ENCODE peak calls at places on chromosomes 2 and 18, in eight cellular contexts. L, Z, U, K, O, C, S and E are unnamed samples.
A peak's percentile ranks its signal among the peaks of the same experiment; 100 is the strongest.

GRCh38 chr18:21741511-21742322 is 1.1 kb downstream of the MIB1 start:
- DNase-seq in L (peak; percentile 40), K (peak; percentile 39), U (no peak), S (peak; percentile 78), Z (peak; percentile 54), C (peak; percentile 8), O (peak; percentile 16), E (peak; percentile 21)

GRCh38 chr2:160010361-160011145 is 51.9 kb downstream of the PLA2R1 start:
- DNase-seq in O (no peak), S (no peak), U (no peak), L (no peak), K (no peak), Z (no peak), C (no peak), E (no peak)

GRCh38 chr2:232609607-232610006 is 23.8 kb upstream of the EFHD1 start:
- DNase-seq in C (no peak), K (no peak), U (no peak), S (no peak), Z (no peak), O (no peak), L (no peak), E (no peak)

GRCh38 chr2:64212346-64212745 is 68.1 kb upstream of the PELI1 start:
- DNase-seq in Z (no peak), C (no peak), K (no peak), O (no peak), L (no peak), S (no peak), U (peak; percentile 31), E (peak; percentile 51)

GRCh38 chr2:62660582-62661262 is 44.8 kb upstream of the EHBP1 start:
- DNase-seq in C (no peak), U (no peak), L (no peak), K (no peak), O (no peak), Z (no peak), S (no peak), E (no peak)

GRCh38 chr2:23655862-23656596 is 270.9 kb downstream of the ATAD2B start:
- DNase-seq in S (no peak), K (no peak), C (no peak), L (no peak), U (no peak), Z (no peak), O (no peak), E (no peak)

GRCh38 chr18:28095041-28095440 is 81.9 kb downstream of the CDH2 start:
- DNase-seq in O (no peak), U (no peak), L (no peak), C (no peak), Z (no peak), K (no peak), S (no peak), E (no peak)

GRCh38 chr2:116692988-116693387 is 1121.5 kb upstream of the DDX18 start:
- DNase-seq in L (no peak), U (no peak), Z (no peak), C (no peak), K (no peak), O (no peak), S (no peak), E (no peak)

GRCh38 chr2:7586898-7587297 is 669.7 kb downstream of the RNF144A start:
- DNase-seq in S (no peak), K (no peak), L (no peak), Z (no peak), O (no peak), C (no peak), U (no peak), E (no peak)

GRCh38 chr2:185537689-185538088 is 200.9 kb upstream of the FSIP2 start:
- DNase-seq in L (no peak), K (no peak), U (no peak), S (no peak), O (no peak), Z (no peak), C (no peak), E (no peak)

GRCh38 chr2:239155806-239156480 is 244.9 kb downstream of the HDAC4 start:
- DNase-seq in S (peak; percentile 47), U (no peak), C (no peak), O (no peak), L (no peak), K (no peak), Z (no peak), E (no peak)

GRCh38 chr18:39586696-39587095 is 2021.1 kb upstream of the CELF4 start:
- DNase-seq in Z (no peak), K (no peak), U (no peak), O (no peak), C (no peak), L (no peak), S (no peak), E (no peak)

GRCh38 chr2:240095556-240096523 is 40.3 kb downstream of the COPS9 start:
- DNase-seq in U (no peak), S (no peak), C (no peak), O (no peak), Z (peak; percentile 53), K (no peak), L (no peak), E (no peak)

GRCh38 chr2:127413782-127414743 is 4.2 kb upstream of the PROC start:
- DNase-seq in C (no peak), L (no peak), U (no peak), K (no peak), O (no peak), Z (no peak), S (no peak), E (no peak)

GRCh38 chr2:101597347-101597944 is 100.1 kb upstream of the MAP4K4 start:
- DNase-seq in U (no peak), O (no peak), C (no peak), S (no peak), L (no peak), K (no peak), Z (peak; percentile 16), E (no peak)

GRCh38 chr2:172586255-172586891 is 30.5 kb downstream of the PDK1 start:
- DNase-seq in O (no peak), Z (no peak), K (no peak), U (no peak), S (no peak), C (no peak), L (no peak), E (peak; percentile 5)

GRCh38 chr18:2303517-2304238 is 267.6 kb downstream of the METTL4 start:
- DNase-seq in U (no peak), O (no peak), L (no peak), K (no peak), S (no peak), Z (no peak), C (no peak), E (no peak)

GRCh38 chr18:27144672-27145071 is 40.4 kb downstream of the CHST9 start:
- DNase-seq in K (no peak), L (no peak), U (no peak), O (no peak), S (no peak), Z (no peak), C (no peak), E (no peak)

GRCh38 chr2:223860809-223861738 is 23.7 kb upstream of the AP1S3 start:
- DNase-seq in Z (no peak), L (peak; percentile 65), O (no peak), C (no peak), S (no peak), K (no peak), U (no peak), E (no peak)

GRCh38 chr2:24891201-24891600 is 28.8 kb downstream of the ADCY3 start:
- DNase-seq in L (no peak), K (no peak), O (no peak), U (no peak), C (no peak), Z (no peak), S (no peak), E (no peak)

DNA sequence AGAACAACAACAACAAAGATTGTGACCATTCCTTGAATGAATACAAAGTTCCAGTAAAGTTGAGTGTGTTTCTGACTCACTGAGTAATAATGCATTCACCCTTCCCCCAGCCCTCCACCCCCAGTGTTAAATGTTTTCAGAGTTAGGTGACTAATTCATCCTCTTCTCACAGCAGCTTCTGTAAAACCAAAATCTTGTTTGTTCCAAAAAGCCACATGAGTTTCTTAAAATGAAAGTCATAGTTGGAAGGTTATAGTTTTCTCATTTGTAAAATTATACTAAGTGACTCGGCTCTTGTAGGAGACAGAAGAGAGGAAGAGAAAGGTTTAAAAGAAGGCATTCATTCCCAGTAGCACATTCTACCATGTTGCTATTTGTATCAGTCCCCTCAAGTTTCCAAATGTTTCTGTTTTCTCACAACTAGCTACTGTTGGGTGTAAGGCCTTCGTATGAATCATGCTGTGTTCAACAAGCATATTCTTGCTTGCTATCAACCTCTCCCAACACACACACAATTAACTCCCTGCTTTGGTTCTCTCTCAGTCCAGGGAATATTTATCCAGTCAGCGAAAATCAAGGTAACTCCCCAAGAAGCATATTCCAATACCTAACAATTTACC is 75.3 kb downstream of the MBD2 start:
- DNase-seq in C (no peak), U (peak; percentile 33), K (no peak), L (no peak), O (no peak), Z (peak; percentile 83), S (no peak), E (no peak)
- H3K4me3 ChIP-seq in C (no peak overlapping the region), U (no peak overlapping the region), K (no peak overlapping the region), L (no peak overlapping the region), O (no peak overlapping the region), Z (no peak overlapping the region), S (no peak overlapping the region), E (no peak overlapping the region)

DNA sequence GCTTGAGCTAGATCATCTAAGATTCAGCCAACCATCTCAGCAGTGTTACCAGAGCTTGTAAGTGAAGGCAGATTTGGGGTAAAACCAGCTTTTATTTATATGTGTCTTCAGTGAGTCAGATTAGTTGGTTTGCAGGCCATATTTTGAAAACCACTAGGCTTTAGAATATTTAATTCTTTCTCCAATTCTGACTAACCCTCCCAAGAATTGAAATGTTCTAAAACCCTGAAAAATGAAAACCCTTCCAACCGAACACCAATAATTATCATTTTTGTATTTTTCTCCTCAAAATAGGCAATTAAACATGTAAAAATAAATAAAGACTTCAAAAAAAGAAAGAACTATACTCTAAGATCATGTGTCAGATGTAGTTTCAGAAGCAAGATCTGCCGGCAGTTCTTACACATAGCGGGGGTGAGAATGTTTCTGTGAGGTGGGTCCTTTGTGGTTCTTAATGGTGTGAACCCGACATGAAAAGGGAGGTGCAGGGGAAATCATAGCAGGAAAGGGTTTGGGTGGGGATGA is 14.2 kb downstream of the PLEK start:
- DNase-seq in K (peak; percentile 35), O (no peak), C (no peak), Z (no peak), S (no peak), L (no peak), U (no peak), E (peak; percentile 51)
- H3K4me3 ChIP-seq in K (no peak overlapping the region), O (no peak overlapping the region), C (no peak overlapping the region), Z (no peak overlapping the region), S (no peak overlapping the region), L (no peak overlapping the region), U (no peak overlapping the region), E (no peak overlapping the region)

DNA sequence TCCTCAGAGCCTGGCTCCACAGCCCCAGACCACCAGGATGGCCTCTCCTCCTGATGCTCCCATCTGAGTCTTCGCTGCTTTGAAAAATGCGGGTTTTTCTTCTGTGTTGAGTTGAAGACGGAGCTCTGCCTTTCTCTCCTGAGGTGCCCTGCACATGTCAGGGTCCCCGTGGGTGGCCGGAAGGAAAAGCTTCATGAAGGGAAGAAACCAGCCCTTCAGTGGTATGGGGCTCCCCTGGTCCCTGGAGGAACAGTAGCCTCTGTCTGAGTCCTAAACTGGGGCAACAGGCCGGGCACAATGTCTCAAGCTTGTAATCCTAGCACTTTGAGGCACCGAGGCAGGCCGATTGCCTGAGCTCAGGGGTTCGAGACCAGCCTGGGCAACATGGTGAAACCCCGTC is 54.7 kb upstream of the CAB39 start:
- DNase-seq in S (no peak), K (no peak), O (no peak), Z (no peak), L (no peak), U (no peak), C (no peak), E (no peak)
- H3K4me3 ChIP-seq in S (no peak overlapping the region), K (no peak overlapping the region), O (no peak overlapping the region), Z (no peak overlapping the region), L (no peak overlapping the region), U (no peak overlapping the region), C (no peak overlapping the region), E (no peak overlapping the region)

GRCh38 chr18:12645751-12646203 is 12.1 kb downstream of the SPIRE1 start:
- DNase-seq in L (no peak), O (peak; percentile 31), U (peak; percentile 80), K (no peak), S (peak; percentile 72), Z (no peak), C (no peak), E (no peak)
- H3K4me3 ChIP-seq in L (no peak overlapping the region), O (no peak overlapping the region), U (no peak overlapping the region), K (no peak overlapping the region), S (no peak overlapping the region), Z (no peak overlapping the region), C (no peak overlapping the region), E (no peak overlapping the region)